ENCODE peak calls at places on chromosomes 1 and 21, in five cellular contexts. H is HT1080, A is NCI-H510A, G is ureter, D is pancreas. W is an unnamed sample.

GRCh38 chr1:110634455-110635281 is 28.5 kb upstream of the KCNA2 start:
- DNase-seq in H (peak), A (no peak), G (peak), D (peak), W (peak)

GRCh38 chr1:47906009-47906432 is 91.2 kb downstream of the TRABD2B start:
- DNase-seq in H (peak), A (peak), G (no peak), D (no peak), W (no peak)

GRCh38 chr1:156860113-156860638 is 489 bp upstream of the NTRK1 start:
- DNase-seq in H (peak), A (peak), G (no peak), D (no peak), W (peak)

GRCh38 chr1:180941518-180942275 is 29.0 kb downstream of the KIAA1614 start:
- DNase-seq in H (no peak), A (no peak), G (no peak), D (no peak), W (no peak)

GRCh38 chr1:24801169-24801568 is 55.9 kb downstream of the CLIC4 start:
- DNase-seq in H (no peak), A (no peak), G (no peak), D (no peak), W (no peak)

GRCh38 chr1:74593887-74594866 is 79.4 kb downstream of the ERICH3 start:
- DNase-seq in H (no peak), A (no peak), G (no peak), D (peak), W (no peak)

GRCh38 chr21:39676054-39676771 is 63.5 kb downstream of the B3GALT5 start:
- DNase-seq in H (no peak), A (peak), G (peak), D (no peak), W (no peak)

GRCh38 chr1:164423136-164423535 is 135.8 kb upstream of the PBX1 start:
- DNase-seq in H (no peak), A (no peak), G (no peak), D (no peak), W (no peak)

GRCh38 chr1:6922096-6922931 is 137.1 kb downstream of the CAMTA1 start:
- DNase-seq in H (no peak), A (peak), G (peak), D (peak), W (no peak)

GRCh38 chr1:3548156-3548893 is 63.0 kb downstream of the MEGF6 start:
- DNase-seq in H (no peak), A (no peak), G (no peak), D (no peak), W (no peak)

GRCh38 chr1:154371436-154371835 is 33.7 kb upstream of the IL6R start:
- DNase-seq in H (no peak), A (no peak), G (no peak), D (no peak), W (no peak)

GRCh38 chr1:26767714-26768113 is 20.0 kb upstream of the PIGV start:
- DNase-seq in H (no peak), A (no peak), G (no peak), D (no peak), W (no peak)

GRCh38 chr1:243549791-243550190 is 293.9 kb downstream of the SDCCAG8 start:
- DNase-seq in H (no peak), A (no peak), G (no peak), D (no peak), W (no peak)

GRCh38 chr1:101098327-101098726 is 72.7 kb upstream of the DPH5 start:
- DNase-seq in H (no peak), A (no peak), G (no peak), D (no peak), W (no peak)

GRCh38 chr1:193408782-193409293 is 222.4 kb upstream of the B3GALT2 start:
- DNase-seq in H (no peak), A (no peak), G (peak), D (peak), W (no peak)

GRCh38 chr1:41314376-41314775 is 46.9 kb upstream of the FOXO6 start:
- DNase-seq in H (no peak), A (no peak), G (no peak), D (no peak), W (no peak)

GRCh38 chr1:239951518-239952130 is 140.1 kb upstream of the FMN2 start:
- DNase-seq in H (peak), A (no peak), G (peak), D (peak), W (peak)

GRCh38 chr21:38223893-38224540 is 32.8 kb upstream of the KCNJ15 start:
- DNase-seq in H (no peak), A (no peak), G (no peak), D (no peak), W (peak)

GRCh38 chr1:28601696-28602095 is 9.6 kb downstream of the RAB42 start:
- DNase-seq in H (peak), A (no peak), G (no peak), D (no peak), W (peak)

GRCh38 chr1:82091729-82092128 is 291.0 kb downstream of the ADGRL2 start:
- DNase-seq in H (no peak), A (no peak), G (no peak), D (no peak), W (no peak)

GRCh38 chr1:201551877-201552731 is 13.2 kb downstream of the NAV1 start:
- DNase-seq in H (peak), A (no peak), G (no peak), D (no peak), W (no peak)

GRCh38 chr1:166738873-166739272 is 100.4 kb upstream of the POGK start:
- DNase-seq in H (no peak), A (no peak), G (no peak), D (no peak), W (no peak)

GRCh38 chr1:44941424-44942324 is 44.7 kb downstream of the EIF2B3 start:
- DNase-seq in H (no peak), A (no peak), G (no peak), D (no peak), W (peak)

GRCh38 chr1:10975567-10976326 is 36.7 kb upstream of the TARDBP start:
- DNase-seq in H (peak), A (peak), G (peak), D (no peak), W (no peak)

GRCh38 chr21:45971487-45972352 is 9.8 kb upstream of the COL6A1 start:
- DNase-seq in H (no peak), A (no peak), G (peak), D (no peak), W (no peak)

GRCh38 chr1:157739229-157739901 is 37.6 kb downstream of the FCRL2 start:
- DNase-seq in H (peak), A (no peak), G (no peak), D (no peak), W (no peak)

GRCh38 chr1:62321438-62321837 is 2.2 kb upstream of the KANK4 start:
- DNase-seq in H (peak), A (no peak), G (no peak), D (no peak), W (no peak)

GRCh38 chr1:11227106-11228077 is 35.0 kb downstream of the MTOR start:
- DNase-seq in H (no peak), A (no peak), G (no peak), D (no peak), W (no peak)

GRCh38 chr1:13756557-13757315 is 56.7 kb downstream of the PRDM2 start:
- DNase-seq in H (no peak), A (no peak), G (no peak), D (no peak), W (no peak)

GRCh38 chr1:108747128-108747827 is 804 bp downstream of the STXBP3 start:
- DNase-seq in H (peak), A (peak), G (peak), D (peak), W (peak)

GRCh38 chr1:232463226-232463625 is 166.7 kb downstream of the SIPA1L2 start:
- DNase-seq in H (no peak), A (no peak), G (no peak), D (no peak), W (no peak)

GRCh38 chr1:101613549-101613948 is 376.7 kb downstream of the S1PR1 start:
- DNase-seq in H (peak), A (no peak), G (no peak), D (no peak), W (no peak)

W was measured in stimulated activated CD4-positive, alpha-beta T cell treated with anti-CD3 and anti-CD28 coated beads, Interleukin-15, amount 100 ng/mL, for 24 hours.